ENCODE peak calls at places on chromosome 21, in seven cellular contexts. K, N, T, J, M, W and L are unnamed samples.

GRCh38 chr21:36693144-36694040 is 5.5 kb upstream of the SIM2 start:
- DNase-seq in K (no peak), N (peak), T (peak), J (no peak), M (no peak), W (no peak), L (no peak)

GRCh38 chr21:42013901-42014300 is 3.7 kb upstream of the ZBTB21 start:
- DNase-seq in K (no peak), N (no peak), T (no peak), J (no peak), M (no peak), W (no peak), L (no peak)

GRCh38 chr21:44013380-44014088 is 1.4 kb downstream of the TRAPPC10 start:
- DNase-seq in K (no peak), N (peak), T (no peak), J (no peak), M (no peak), W (no peak), L (no peak)

GRCh38 chr21:39377444-39378050 is 28.7 kb upstream of the HMGN1 start:
- DNase-seq in K (no peak), N (no peak), T (no peak), J (no peak), M (no peak), W (no peak), L (no peak)

GRCh38 chr21:43935711-43936110 is 70.7 kb downstream of the AGPAT3 start:
- DNase-seq in K (no peak), N (no peak), T (no peak), J (no peak), M (no peak), W (no peak), L (no peak)

GRCh38 chr21:18951291-18952038 is 547.9 kb upstream of the TMPRSS15 start:
- DNase-seq in K (peak), N (peak), T (peak), J (no peak), M (peak), W (peak), L (no peak)

GRCh38 chr21:41972511-41973205 is 18.8 kb upstream of the C2CD2 start:
- DNase-seq in K (no peak), N (no peak), T (no peak), J (no peak), M (no peak), W (no peak), L (no peak)

GRCh38 chr21:44455524-44456206 is 355 bp downstream of the LRRC3 start:
- DNase-seq in K (peak), N (peak), T (peak), J (no peak), M (no peak), W (no peak), L (peak)

GRCh38 chr21:26962516-26963305 is 4.2 kb downstream of the ADAMTS5 start:
- DNase-seq in K (no peak), N (no peak), T (no peak), J (no peak), M (peak), W (no peak), L (no peak)

GRCh38 chr21:42120056-42120903 is 49.2 kb downstream of the UMODL1 start:
- DNase-seq in K (no peak), N (no peak), T (peak), J (no peak), M (peak), W (no peak), L (no peak)

GRCh38 chr21:15549671-15550070 is 180.1 kb upstream of the USP25 start:
- DNase-seq in K (no peak), N (no peak), T (no peak), J (no peak), M (no peak), W (no peak), L (no peak)

GRCh38 chr21:38311091-38311490 is 54.3 kb downstream of the KCNJ15 start:
- DNase-seq in K (no peak), N (no peak), T (peak), J (no peak), M (no peak), W (no peak), L (no peak)

GRCh38 chr21:33659550-33659949 is 17.2 kb downstream of the ITSN1 start:
- DNase-seq in K (no peak), N (no peak), T (no peak), J (no peak), M (no peak), W (no peak), L (no peak)

GRCh38 chr21:42614811-42615342 is 38.5 kb upstream of the PDE9A start:
- DNase-seq in K (peak), N (peak), T (peak), J (no peak), M (no peak), W (peak), L (peak)

GRCh38 chr21:42818328-42818749 is 61.0 kb downstream of the WDR4 start:
- DNase-seq in K (peak), N (peak), T (peak), J (no peak), M (peak), W (peak), L (no peak)

GRCh38 chr21:38112219-38112789 is 144.5 kb upstream of the KCNJ15 start:
- DNase-seq in K (no peak), N (no peak), T (no peak), J (no peak), M (no peak), W (no peak), L (no peak)

GRCh38 chr21:42350899-42351543 is at the start of gene TFF2:
- DNase-seq in K (no peak), N (no peak), T (peak), J (no peak), M (no peak), W (no peak), L (no peak)

GRCh38 chr21:43639470-43640178 is 19.7 kb downstream of the HSF2BP start:
- DNase-seq in K (peak), N (no peak), T (no peak), J (no peak), M (no peak), W (no peak), L (no peak)

GRCh38 chr21:41631564-41632461 is 123.9 kb upstream of the TMPRSS2 start:
- DNase-seq in K (peak), N (no peak), T (no peak), J (no peak), M (no peak), W (peak), L (peak)

GRCh38 chr21:24634749-24635148 is 972.5 kb downstream of the MRPL39 start:
- DNase-seq in K (no peak), N (no peak), T (no peak), J (no peak), M (no peak), W (no peak), L (no peak)

GRCh38 chr21:46081862-46082637 is 15.9 kb upstream of the COL6A2 start:
- DNase-seq in K (no peak), N (no peak), T (no peak), J (no peak), M (no peak), W (peak), L (no peak)

GRCh38 chr21:34198232-34199120 is 125.1 kb downstream of the MRPS6 start:
- DNase-seq in K (no peak), N (peak), T (no peak), J (no peak), M (no peak), W (no peak), L (no peak)

GRCh38 chr21:44724166-44724565 is 12.8 kb upstream of the TSPEAR start:
- DNase-seq in K (no peak), N (no peak), T (no peak), J (no peak), M (no peak), W (no peak), L (no peak)

GRCh38 chr21:45532826-45533730 is 9.2 kb downstream of the SLC19A1 start:
- DNase-seq in K (no peak), N (peak), T (no peak), J (no peak), M (no peak), W (no peak), L (peak)

GRCh38 chr21:15058718-15059316 is 6.0 kb downstream of the NRIP1 start:
- DNase-seq in K (peak), N (no peak), T (peak), J (no peak), M (no peak), W (peak), L (no peak)

GRCh38 chr21:44310628-44311027 is 10.8 kb downstream of the PFKL start:
- DNase-seq in K (no peak), N (no peak), T (no peak), J (no peak), M (no peak), W (no peak), L (no peak)

GRCh38 chr21:44684483-44684882 is 2.5 kb upstream of the KRTAP12-1 start:
- DNase-seq in K (no peak), N (no peak), T (no peak), J (no peak), M (no peak), W (no peak), L (no peak)

GRCh38 chr21:33644383-33645074 is 2.2 kb downstream of the ITSN1 start:
- DNase-seq in K (no peak), N (no peak), T (no peak), J (no peak), M (no peak), W (no peak), L (no peak)

GRCh38 chr21:28421716-28422480 is 570.8 kb downstream of the LTN1 start:
- DNase-seq in K (no peak), N (no peak), T (no peak), J (no peak), M (no peak), W (no peak), L (no peak)

GRCh38 chr21:21973806-21974205 is 975.6 kb downstream of the NCAM2 start:
- DNase-seq in K (no peak), N (no peak), T (peak), J (peak), M (no peak), W (peak), L (no peak)

GRCh38 chr21:42102063-42102462 is 30.9 kb downstream of the UMODL1 start:
- DNase-seq in K (no peak), N (no peak), T (peak), J (no peak), M (no peak), W (peak), L (no peak)

GRCh38 chr21:37398697-37399096 is 32.1 kb downstream of the DYRK1A start:
- DNase-seq in K (no peak), N (no peak), T (no peak), J (no peak), M (no peak), W (no peak), L (no peak)

GRCh38 chr21:46060596-46061061 is 37.3 kb upstream of the COL6A2 start:
- DNase-seq in K (peak), N (peak), T (no peak), J (peak), M (no peak), W (peak), L (no peak)

GRCh38 chr21:33121715-33122475 is 52.0 kb downstream of the OLIG1 start:
- DNase-seq in K (peak), N (no peak), T (peak), J (no peak), M (no peak), W (no peak), L (no peak)

GRCh38 chr21:26169061-26169610 is 1.4 kb downstream of the APP start:
- DNase-seq in K (peak), N (peak), T (peak), J (no peak), M (peak), W (peak), L (no peak)

GRCh38 chr21:46390603-46391545 is 66.9 kb downstream of the PCNT start:
- DNase-seq in K (no peak), N (no peak), T (no peak), J (no peak), M (no peak), W (no peak), L (no peak)

GRCh38 chr21:32494946-32495703 is 82.6 kb downstream of the EVA1C start:
- DNase-seq in K (peak), N (no peak), T (no peak), J (peak), M (no peak), W (peak), L (no peak)